ENCODE peak calls at places on chromosome X, in four cellular contexts. J is transverse colon, S is upper lobe of left lung, T is ovary. V is an unnamed sample. For H3K9me3, the result is how much of the 10 kb centered on the place peaks cover.

GRCh38 chrX:6644411-6644810 is 109.5 kb upstream of the VCX3A start:
- DNase-seq in T (no peak), S (no peak), J (no peak), V (no peak)

GRCh38 chrX:70087857-70088256 is 25.6 kb downstream of the OTUD6A start:
- DNase-seq in S (no peak), J (no peak), T (no peak), V (no peak)

GRCh38 chrX:139692506-139692849 is 15.5 kb downstream of the MCF2 start:
- DNase-seq in J (no peak), S (no peak), T (peak), V (no peak)

GRCh38 chrX:45198301-45198700 is 2.4 kb downstream of the DIPK2B start:
- DNase-seq in T (no peak), J (no peak), S (no peak), V (no peak)

GRCh38 chrX:45769919-45770582 is 569.4 kb upstream of the DIPK2B start:
- DNase-seq in T (peak), J (peak), S (peak), V (peak)

GRCh38 chrX:107273795-107274194 is 67.4 kb downstream of the DNAAF6 start:
- DNase-seq in T (no peak), J (no peak), S (no peak), V (no peak)

GRCh38 chrX:27889878-27890277 is 82.1 kb downstream of the MAGEB10 start:
- DNase-seq in S (no peak), T (no peak), J (no peak), V (no peak)

GRCh38 chrX:146041741-146042140 is 224.1 kb downstream of the SLITRK2 start:
- DNase-seq in J (no peak), S (no peak), T (no peak), V (no peak)

GRCh38 chrX:118455013-118455412 is 40.6 kb upstream of the DOCK11 start:
- DNase-seq in S (no peak), J (no peak), T (no peak), V (no peak)

GRCh38 chrX:12583543-12583942 is 207.7 kb upstream of the PRPS2 start:
- DNase-seq in T (no peak), S (no peak), J (no peak), V (no peak)

GRCh38 chrX:80578518-80579105 is 158.4 kb downstream of the TENT5D start:
- DNase-seq in J (no peak), T (no peak), S (no peak), V (no peak)

GRCh38 chrX:96655947-96656623 is 28.6 kb upstream of the DIAPH2 start:
- DNase-seq in S (no peak), T (no peak), J (peak), V (no peak)

GRCh38 chrX:68692651-68693050 is 45.2 kb downstream of the STARD8 start:
- DNase-seq in T (no peak), S (no peak), J (no peak), V (no peak)

GRCh38 chrX:38516196-38516595 is 45.1 kb upstream of the TSPAN7 start:
- DNase-seq in J (no peak), S (no peak), T (no peak), V (no peak)

GRCh38 chrX:40468033-40468979 is 112.5 kb upstream of the ATP6AP2 start:
- DNase-seq in S (peak), T (peak), J (peak), V (peak)

GRCh38 chrX:17030092-17030491 is 83.6 kb downstream of the REPS2 start:
- DNase-seq in J (no peak), S (no peak), T (no peak), V (no peak)

GRCh38 chrX:103954259-103954658 is 8.2 kb upstream of the TMSB15B start:
- DNase-seq in J (no peak), T (no peak), S (no peak), V (no peak)

GRCh38 chrX:103953353-103953752 is 9.1 kb upstream of the TMSB15B start:
- DNase-seq in T (no peak), S (no peak), J (no peak), V (no peak)

GRCh38 chrX:103949506-103949905 is 12.9 kb upstream of the TMSB15B start:
- DNase-seq in S (no peak), T (no peak), J (no peak), V (no peak)
- H3K9me3 ChIP-seq in S (under half), T (under half), J (under half), V (under half)

GRCh38 chrX:152819271-152819670 is 11.3 kb downstream of the CETN2 start:
- DNase-seq in T (no peak), S (no peak), J (no peak), V (no peak)

GRCh38 chrX:152819732-152820131 is 10.8 kb downstream of the CETN2 start:
- DNase-seq in T (no peak), J (no peak), S (no peak), V (no peak)

GRCh38 chrX:152813211-152813610 is 17.3 kb downstream of the CETN2 start:
- DNase-seq in S (no peak), T (no peak), J (no peak), V (no peak)

GRCh38 chrX:152814048-152814447 is 16.5 kb downstream of the CETN2 start:
- DNase-seq in J (no peak), S (no peak), T (no peak), V (no peak)

GRCh38 chrX:152817082-152817744 is 13.3 kb downstream of the CETN2 start:
- DNase-seq in T (no peak), J (peak), S (no peak), V (no peak)
- TF ChIP-seq CTCF in T (no peak), J (peak), S (no peak), V (no peak)

GRCh38 chrX:77936299-77936698 is 25.8 kb downstream of the ATP7A start:
- DNase-seq in J (no peak), T (no peak), S (no peak), V (no peak)

GRCh38 chrX:77937291-77937690 is 26.8 kb downstream of the ATP7A start:
- DNase-seq in T (no peak), J (no peak), S (no peak), V (no peak)

DNA sequence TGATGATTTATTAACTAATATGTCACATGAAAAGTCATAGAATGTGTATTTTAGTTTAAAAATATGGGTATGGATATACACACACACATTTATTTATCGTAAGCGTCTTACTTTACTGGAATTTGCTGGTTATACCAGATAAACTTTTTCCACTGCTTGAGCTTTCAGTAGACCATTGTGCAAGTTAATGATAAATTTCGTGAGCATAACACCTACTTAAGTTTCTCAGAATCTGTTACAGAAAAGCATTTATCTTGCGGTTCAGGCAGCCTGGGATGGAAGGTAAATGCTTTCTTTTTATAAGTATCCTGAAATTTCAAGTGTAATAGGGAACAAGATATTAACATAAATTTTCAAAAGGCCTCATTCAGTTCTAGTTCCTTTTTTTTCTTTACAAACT is 27.6 kb downstream of the ATP7A start:
- DNase-seq in T (no peak), J (no peak), S (no peak), V (no peak)
- H3K27ac ChIP-seq in T (no peak), J (no peak), S (no peak), V (no peak)

GRCh38 chrX:135740683-135741149 is 27.3 kb downstream of the CT45A3 start:
- DNase-seq in J (peak), T (no peak), S (no peak), V (peak)

GRCh38 chrX:135741192-135741715 is 26.7 kb downstream of the CT45A3 start:
- DNase-seq in T (no peak), S (no peak), J (no peak), V (no peak)

GRCh38 chrX:135737361-135738071 is 24.1 kb downstream of the CT45A1 start:
- DNase-seq in T (no peak), J (no peak), S (no peak), V (no peak)
- H3K9me3 ChIP-seq in T (under half), J (under half), S (under half), V (under half)

GRCh38 chrX:24178441-24178840 is 28.9 kb downstream of the ZFX start:
- DNase-seq in S (no peak), J (no peak), T (no peak), V (no peak)
- TF ChIP-seq CTCF in S (no peak), J (no peak), T (no peak), V (no peak)

GRCh38 chrX:154383359-154384283 is 4.5 kb downstream of the EMD start:
- DNase-seq in J (no peak), T (no peak), S (no peak), V (no peak)
- H3K27ac ChIP-seq in J (no peak), T (no peak), S (no peak), V (no peak)

GRCh38 chrX:49853661-49854060 is 24.6 kb downstream of the PAGE4 start:
- DNase-seq in T (no peak), J (no peak), S (no peak), V (no peak)

GRCh38 chrX:49860867-49861535 is 18.3 kb upstream of the USP27X start:
- DNase-seq in J (no peak), S (no peak), T (no peak), V (no peak)

GRCh38 chrX:49858341-49858740 is 20.9 kb upstream of the USP27X start:
- DNase-seq in S (no peak), T (no peak), J (no peak), V (no peak)

GRCh38 chrX:49862093-49862492 is 17.2 kb upstream of the USP27X start:
- DNase-seq in T (no peak), S (no peak), J (no peak), V (no peak)

DNA sequence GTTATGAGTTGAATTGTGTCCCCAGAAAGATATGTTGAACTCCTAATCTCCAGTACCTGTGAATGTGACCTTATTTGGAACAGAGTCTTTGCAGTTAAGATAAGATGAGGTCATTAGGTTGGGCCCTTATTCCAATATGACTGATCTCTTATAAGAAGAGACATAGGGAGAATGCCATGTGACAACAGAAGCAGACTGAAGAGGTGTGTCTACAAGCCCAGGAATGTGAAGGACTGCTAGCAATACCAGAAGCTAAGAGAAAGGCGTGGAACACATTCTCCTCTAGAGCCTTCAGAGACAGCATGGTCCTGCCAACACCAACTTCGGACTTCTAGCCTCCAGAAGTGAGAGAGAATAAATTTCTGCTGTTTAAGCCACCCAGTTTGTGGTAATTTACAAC is 22.5 kb upstream of the USP27X start:
- DNase-seq in S (no peak), T (no peak), J (no peak), V (no peak)
- H3K9me3 ChIP-seq in S (under half), T (under half), J (under half), V (under half)

GRCh38 chrX:3938587-3938986 is 225.1 kb upstream of the PRKX start:
- DNase-seq in J (no peak), S (no peak), T (no peak), V (no peak)

DNA sequence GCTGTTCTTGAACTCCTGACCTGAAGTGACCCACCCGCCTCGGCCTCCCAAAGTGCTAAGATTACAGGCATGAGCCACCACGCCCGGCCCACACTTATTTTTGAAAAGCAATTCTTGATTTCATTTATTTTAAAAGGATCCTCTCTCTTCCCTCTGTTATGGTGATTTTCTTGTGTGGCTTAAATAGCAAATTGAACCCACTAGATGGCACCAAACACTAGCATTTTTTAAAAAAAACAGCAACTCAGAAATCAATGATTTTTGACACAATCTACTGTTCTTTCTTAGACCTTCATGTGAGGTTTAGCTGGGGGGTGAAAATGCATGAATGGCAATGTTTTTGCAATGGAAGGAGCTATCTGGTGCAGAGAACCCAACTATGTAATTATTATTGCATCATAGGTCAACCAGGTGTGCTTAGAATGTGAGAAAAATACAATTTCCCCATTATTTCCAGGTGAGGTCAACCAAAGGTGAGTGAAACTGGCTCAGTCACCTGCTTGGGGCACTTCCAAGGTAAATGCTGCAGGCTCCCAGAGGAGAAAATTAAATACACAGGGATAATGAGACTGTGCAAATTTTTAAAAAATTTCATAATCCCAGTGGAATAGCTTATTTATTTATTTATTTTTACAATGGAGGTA is 226.6 kb upstream of the PRKX start:
- DNase-seq in S (no peak), J (no peak), T (no peak), V (no peak)
- TF ChIP-seq CTCF in S (no peak), J (no peak), T (no peak), V (peak)

GRCh38 chrX:111409326-111409725 is 2.7 kb downstream of the DCX start:
- DNase-seq in T (no peak), S (no peak), J (no peak), V (no peak)

GRCh38 chrX:111411591-111412371 is at the start of gene DCX:
- DNase-seq in J (no peak), T (no peak), S (no peak), V (no peak)

GRCh38 chrX:111407948-111408347 is 4.0 kb downstream of the DCX start:
- DNase-seq in S (no peak), T (no peak), J (no peak), V (no peak)

GRCh38 chrX:111410451-111410850 is 1.5 kb downstream of the DCX start:
- DNase-seq in T (no peak), J (no peak), S (no peak), V (no peak)
- H3K27ac ChIP-seq in T (no peak), J (no peak), S (no peak), V (no peak)

GRCh38 chrX:153433781-153434285 is 12.0 kb downstream of the TREX2 start:
- DNase-seq in T (no peak), J (no peak), S (no peak), V (no peak)

GRCh38 chrX:153434801-153435200 is 11.1 kb downstream of the TREX2 start:
- DNase-seq in T (no peak), J (no peak), S (no peak), V (no peak)

GRCh38 chrX:153430796-153431195 is 15.1 kb downstream of the TREX2 start:
- DNase-seq in T (no peak), J (no peak), S (no peak), V (no peak)

GRCh38 chrX:153435845-153436244 is 10.0 kb downstream of the TREX2 start:
- DNase-seq in J (no peak), S (no peak), T (no peak), V (no peak)

DNA sequence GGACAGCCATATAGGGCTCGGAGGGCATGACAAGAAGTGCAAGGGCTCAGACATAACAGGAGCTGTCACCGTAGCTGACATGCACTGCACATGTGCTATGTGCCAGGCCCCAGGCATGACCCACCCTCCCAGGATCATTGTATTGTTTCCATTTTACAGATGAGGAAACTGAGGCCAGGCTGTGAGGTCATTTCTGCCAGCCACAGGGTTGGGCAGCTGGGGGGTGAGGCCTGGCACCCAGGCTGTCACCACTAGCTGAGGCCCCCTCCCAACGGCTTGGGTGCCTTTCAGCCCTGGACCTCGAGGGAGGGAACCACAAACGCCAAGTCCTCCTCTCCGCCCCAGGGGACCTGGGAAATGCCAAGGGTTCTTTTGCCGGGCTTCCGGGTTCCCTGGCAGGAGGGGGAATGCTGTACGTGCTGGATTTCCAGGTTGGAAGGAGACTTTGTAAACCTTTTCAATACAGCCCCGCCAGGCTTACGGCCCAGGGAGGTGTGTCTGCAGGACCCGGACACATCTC is 12.6 kb downstream of the TREX2 start:
- DNase-seq in S (no peak), T (no peak), J (no peak), V (no peak)
- H3K9me3 ChIP-seq in S (under half), T (under half), J (under half), V (under half)

V was measured in CD4-positive, alpha-beta T cell.